ENCODE peak calls at places on chromosomes 7 and 10, in four cellular contexts. I, T, X and O are unnamed samples.

GRCh38 chr10:13916384-13916947 is 329.7 kb downstream of the PRPF18 start:
- DNase-seq in I (no peak), X (no peak), T (no peak), O (no peak)

GRCh38 chr7:34486371-34486770 is 171.6 kb upstream of the NPSR1 start:
- DNase-seq in T (no peak), I (no peak), X (no peak), O (no peak)

GRCh38 chr7:26624839-26625238 is 239.6 kb downstream of the SKAP2 start:
- DNase-seq in I (no peak), X (no peak), T (no peak), O (no peak)

GRCh38 chr10:114026189-114027040 is 17.3 kb upstream of the ADRB1 start:
- DNase-seq in T (peak), X (peak), I (peak), O (no peak)

GRCh38 chr7:81929386-81929785 is 159.5 kb upstream of the HGF start:
- DNase-seq in I (no peak), T (peak), X (peak), O (peak)

GRCh38 chr10:87579563-87579962 is 74.9 kb downstream of the MINPP1 start:
- DNase-seq in I (peak), X (no peak), T (no peak), O (no peak)

GRCh38 chr10:45470098-45471012 is 96.3 kb downstream of the ALOX5 start:
- DNase-seq in I (peak), T (no peak), X (peak), O (peak)

GRCh38 chr10:86411281-86411841 is 44.8 kb upstream of the GRID1 start:
- DNase-seq in T (peak), X (peak), I (peak), O (peak)

GRCh38 chr10:133100706-133101463 is 13.2 kb downstream of the ADGRA1 start:
- DNase-seq in T (peak), I (peak), X (no peak), O (no peak)

GRCh38 chr10:50416181-50416824 is 165.0 kb upstream of the ASAH2 start:
- DNase-seq in X (no peak), T (no peak), I (no peak), O (no peak)